ENCODE peak calls at places on chromosomes 4 and X, in eight cellular contexts. A is LoVo; B is mucosa of gallbladder; V is RWPE2; K is activated CD4-positive, alpha-beta T cell treated with anti-CD3 and anti-CD28 coated beads for 48 hours; Q is midbrain; D is HFF-Myc; E is stimulated activated CD4-positive, alpha-beta T cell treated with anti-CD3 and anti-CD28 coated beads, Interleukin-15, amount 100 ng/mL, for 1 hour. X is an unnamed sample.

GRCh38 chr4:30854566-30854965 is 134.4 kb downstream of the PCDH7 start:
- DNase-seq in A (no peak), B (no peak), V (no peak), K (no peak), Q (no peak), D (no peak), E (no peak), X (no peak)

GRCh38 chr4:102449751-102450352 is 51.3 kb upstream of the NFKB1 start:
- DNase-seq in A (peak; percentile 51), B (peak; percentile 59), V (no peak), K (peak; percentile 59), Q (peak; percentile 77), D (no peak), E (no peak), X (peak; percentile 18)

GRCh38 chr4:3374667-3375066 is 67.1 kb upstream of the HGFAC start:
- DNase-seq in A (no peak), B (no peak), V (no peak), K (no peak), Q (no peak), D (no peak), E (no peak), X (no peak)

GRCh38 chr4:146214238-146214637 is at the start of gene REELD1:
- DNase-seq in A (no peak), B (no peak), V (no peak), K (no peak), Q (no peak), D (no peak), E (no peak), X (no peak)

GRCh38 chr4:115171220-115171619 is 57.8 kb upstream of the NDST4 start:
- DNase-seq in A (no peak), B (no peak), V (no peak), K (no peak), Q (no peak), D (no peak), E (no peak), X (no peak)

GRCh38 chrX:153921070-153921469 is 5.0 kb downstream of the ARHGAP4 start:
- DNase-seq in A (no peak), B (no peak), V (no peak), K (no peak), Q (no peak), D (no peak), E (no peak), X (no peak)

GRCh38 chrX:30141966-30142365 is 73.4 kb upstream of the MAGEB2 start:
- DNase-seq in A (no peak), B (no peak), V (no peak), K (peak; percentile 2), Q (no peak), D (no peak), E (no peak), X (peak; percentile 62)

GRCh38 chr4:170400346-170400745 is 310.6 kb upstream of the AADAT start:
- DNase-seq in A (no peak), B (no peak), V (no peak), K (no peak), Q (no peak), D (no peak), E (no peak), X (no peak)

GRCh38 chr4:125951275-125951887 is 636.6 kb downstream of the FAT4 start:
- DNase-seq in A (no peak), B (no peak), V (no peak), K (no peak), Q (peak; percentile 33), D (peak; percentile 37), E (no peak), X (no peak)

GRCh38 chr4:140095694-140096482 is 58.1 kb downstream of the MAML3 start:
- DNase-seq in A (no peak), B (peak; percentile 38), V (no peak), K (peak; percentile 76), Q (no peak), D (peak; percentile 78), E (no peak), X (peak; percentile 67)

GRCh38 chr4:139167774-139168444 is 9.1 kb downstream of the ELF2 start:
- DNase-seq in A (peak; percentile 36), B (no peak), V (no peak), K (no peak), Q (no peak), D (no peak), E (no peak), X (peak; percentile 59)

GRCh38 chr4:2075171-2075986 is 16.3 kb downstream of the NAT8L start:
- DNase-seq in A (no peak), B (no peak), V (peak; percentile 32), K (no peak), Q (no peak), D (no peak), E (no peak), X (no peak)

GRCh38 chr4:156718226-156718625 is 253.4 kb downstream of the PDGFC start:
- DNase-seq in A (no peak), B (no peak), V (no peak), K (no peak), Q (no peak), D (no peak), E (no peak), X (no peak)

GRCh38 chr4:38667005-38667771 is 3.2 kb downstream of the KLF3 start:
- DNase-seq in A (peak; percentile 92), B (peak; percentile 94), V (peak; percentile 86), K (peak; percentile 61), Q (peak; percentile 83), D (peak; percentile 98), E (no peak), X (peak; percentile 97)

GRCh38 chr4:25320374-25321172 is 8.0 kb downstream of the ZCCHC4 start:
- DNase-seq in A (no peak), B (no peak), V (no peak), K (no peak), Q (no peak), D (peak; percentile 35), E (no peak), X (peak; percentile 17)

GRCh38 chrX:13938053-13938765 is 91.5 kb downstream of the GEMIN8 start:
- DNase-seq in A (no peak), B (no peak), V (no peak), K (peak; percentile 5), Q (peak; percentile 36), D (no peak), E (no peak), X (peak; percentile 16)

GRCh38 chr4:169583563-169583962 is 28.8 kb downstream of the NEK1 start:
- DNase-seq in A (no peak), B (no peak), V (no peak), K (no peak), Q (peak; percentile 13), D (peak; percentile 59), E (no peak), X (no peak)

GRCh38 chrX:125398959-125399440 is 79.3 kb downstream of the TEX13C start:
- DNase-seq in A (no peak), B (no peak), V (no peak), K (no peak), Q (no peak), D (no peak), E (no peak), X (no peak)

GRCh38 chr4:40909363-40909876 is 159.7 kb downstream of the NSUN7 start:
- DNase-seq in A (peak; percentile 63), B (no peak), V (no peak), K (peak; percentile 72), Q (no peak), D (peak; percentile 73), E (peak; percentile 14), X (no peak)

GRCh38 chr4:154491341-154491679 is 289 bp downstream of the DCHS2 start:
- DNase-seq in A (no peak), B (no peak), V (no peak), K (peak; percentile 8), Q (no peak), D (no peak), E (no peak), X (peak; percentile 14)

GRCh38 chr4:15420642-15421041 is 7.2 kb upstream of the C1QTNF7 start:
- DNase-seq in A (no peak), B (no peak), V (no peak), K (no peak), Q (peak; percentile 26), D (peak; percentile 17), E (no peak), X (no peak)

GRCh38 chr4:52852041-52852440 is 10.1 kb upstream of the RASL11B start:
- DNase-seq in A (no peak), B (no peak), V (no peak), K (no peak), Q (no peak), D (no peak), E (no peak), X (no peak)

GRCh38 chrX:150094996-150095395 is 156.7 kb upstream of the EOLA2 start:
- DNase-seq in A (no peak), B (no peak), V (no peak), K (no peak), Q (no peak), D (no peak), E (no peak), X (no peak)

GRCh38 chr4:150821641-150822040 is 193.4 kb downstream of the LRBA start:
- DNase-seq in A (no peak), B (no peak), V (no peak), K (no peak), Q (no peak), D (no peak), E (no peak), X (no peak)

GRCh38 chr4:87525636-87526035 is 3.5 kb downstream of the SPARCL1 start:
- DNase-seq in A (no peak), B (no peak), V (no peak), K (no peak), Q (peak; percentile 46), D (no peak), E (no peak), X (no peak)

GRCh38 chr4:1578301-1578781 is 105.8 kb downstream of the FAM53A start:
- DNase-seq in A (no peak), B (no peak), V (peak; percentile 53), K (no peak), Q (no peak), D (no peak), E (no peak), X (no peak)

GRCh38 chr4:41510179-41510578 is 27.8 kb upstream of the LIMCH1 start:
- DNase-seq in A (no peak), B (no peak), V (no peak), K (no peak), Q (no peak), D (no peak), E (no peak), X (no peak)

GRCh38 chr4:102623622-102624021 is 122.5 kb downstream of the NFKB1 start:
- DNase-seq in A (peak; percentile 21), B (no peak), V (no peak), K (no peak), Q (peak; percentile 19), D (peak; percentile 56), E (no peak), X (peak; percentile 58)

GRCh38 chr4:155807021-155807420 is 48.2 kb downstream of the GUCY1B1 start:
- DNase-seq in A (no peak), B (no peak), V (no peak), K (no peak), Q (no peak), D (peak; percentile 15), E (no peak), X (no peak)

GRCh38 chr4:37429906-37430305 is 185.4 kb downstream of the NWD2 start:
- DNase-seq in A (no peak), B (no peak), V (no peak), K (no peak), Q (no peak), D (no peak), E (no peak), X (no peak)

GRCh38 chr4:8571702-8572685 is 8.2 kb upstream of the GPR78 start:
- DNase-seq in A (no peak), B (no peak), V (no peak), K (no peak), Q (no peak), D (no peak), E (no peak), X (no peak)

GRCh38 chr4:38449506-38450174 is 214.4 kb upstream of the KLF3 start:
- DNase-seq in A (no peak), B (no peak), V (no peak), K (no peak), Q (no peak), D (no peak), E (no peak), X (no peak)

GRCh38 chr4:8468746-8469535 is 28.4 kb downstream of the TRMT44 start:
- DNase-seq in A (peak; percentile 36), B (peak; percentile 49), V (no peak), K (peak; percentile 74), Q (peak; percentile 59), D (peak; percentile 5), E (peak; percentile 36), X (peak; percentile 53)

GRCh38 chr4:23401572-23401971 is 488.3 kb downstream of the PPARGC1A start:
- DNase-seq in A (no peak), B (no peak), V (no peak), K (no peak), Q (no peak), D (no peak), E (no peak), X (no peak)